ENCODE peak calls at places on chromosome 21, in four cellular contexts. G is SK-N-SH, W is HepG2, O is GM12878. X is an unnamed sample.
A peak's percentile ranks its signal among the peaks of the same experiment; 100 is the strongest.

GRCh38 chr21:32624726-32625125 is 12.5 kb upstream of the CFAP298 start:
- DNase-seq in G (no peak), W (no peak), O (no peak), X (no peak)

GRCh38 chr21:39763282-39763970 is 18.4 kb downstream of the IGSF5 start:
- DNase-seq in G (no peak), W (no peak), O (no peak), X (no peak)

GRCh38 chr21:45433301-45433700 is 28.3 kb downstream of the COL18A1 start:
- DNase-seq in G (no peak), W (no peak), O (no peak), X (no peak)

GRCh38 chr21:39110431-39110830 is 72.8 kb downstream of the PSMG1 start:
- DNase-seq in G (no peak), W (no peak), O (no peak), X (no peak)

GRCh38 chr21:37503848-37504467 is 137.4 kb downstream of the DYRK1A start:
- DNase-seq in G (no peak), W (peak; percentile 8), O (no peak), X (no peak)

GRCh38 chr21:34885636-34886553 is 163.2 kb downstream of the RUNX1 start:
- DNase-seq in G (no peak), W (peak; percentile 55), O (no peak), X (no peak)

GRCh38 chr21:35652196-35652595 is 408.1 kb downstream of the SETD4 start:
- DNase-seq in G (no peak), W (no peak), O (no peak), X (no peak)

GRCh38 chr21:41426656-41427311 is 745 bp downstream of the MX1 start:
- DNase-seq in G (peak; percentile 32), W (no peak), O (no peak), X (no peak)

GRCh38 chr21:37240978-37241377 is 26.2 kb downstream of the VPS26C start:
- DNase-seq in G (no peak), W (no peak), O (no peak), X (no peak)

GRCh38 chr21:43767980-43768867 is 7.9 kb downstream of the CSTB start:
- DNase-seq in G (no peak), W (no peak), O (no peak), X (peak; percentile 89)

GRCh38 chr21:45488839-45489479 is 53.3 kb downstream of the SLC19A1 start:
- DNase-seq in G (no peak), W (no peak), O (no peak), X (no peak)

GRCh38 chr21:44817506-44817880 is 369 bp downstream of the SUMO3 start:
- DNase-seq in G (peak; percentile 99), W (peak; percentile 27), O (no peak), X (peak; percentile 49)

GRCh38 chr21:45541221-45542039 is 810 bp downstream of the SLC19A1 start:
- DNase-seq in G (peak; percentile 95), W (no peak), O (no peak), X (peak; percentile 52)

GRCh38 chr21:34630536-34631143 is 15.7 kb upstream of the RCAN1 start:
- DNase-seq in G (peak; percentile 63), W (peak; percentile 44), O (peak; percentile 33), X (peak; percentile 41)

GRCh38 chr21:14383596-14384210 is 757 bp upstream of the HSPA13 start:
- DNase-seq in G (no peak), W (no peak), O (peak; percentile 12), X (no peak)

GRCh38 chr21:38327984-38328383 is 71.2 kb downstream of the KCNJ15 start:
- DNase-seq in G (no peak), W (no peak), O (peak; percentile 24), X (no peak)

GRCh38 chr21:42424848-42425602 is 21.3 kb downstream of the UBASH3A start:
- DNase-seq in G (no peak), W (no peak), O (no peak), X (no peak)

GRCh38 chr21:41620982-41621381 is 113.0 kb upstream of the TMPRSS2 start:
- DNase-seq in G (no peak), W (no peak), O (no peak), X (no peak)

GRCh38 chr21:38626311-38626710 is 128.0 kb upstream of the ERG start:
- DNase-seq in G (no peak), W (no peak), O (no peak), X (no peak)

GRCh38 chr21:43301424-43302355 is 125.2 kb downstream of the SIK1 start:
- DNase-seq in G (no peak), W (no peak), O (no peak), X (no peak)

GRCh38 chr21:28154121-28154520 is 838.6 kb downstream of the LTN1 start:
- DNase-seq in G (no peak), W (no peak), O (no peak), X (no peak)

GRCh38 chr21:42737969-42738590 is 84.7 kb downstream of the PDE9A start:
- DNase-seq in G (no peak), W (peak; percentile 89), O (no peak), X (no peak)

GRCh38 chr21:33864150-33864549 is 51.5 kb downstream of the ATP5PO start:
- DNase-seq in G (no peak), W (no peak), O (no peak), X (no peak)

GRCh38 chr21:46603228-46603627 is 1.7 kb downstream of the S100B start:
- DNase-seq in G (no peak), W (no peak), O (no peak), X (no peak)

GRCh38 chr21:46606427-46606813 is 1.5 kb upstream of the S100B start:
- DNase-seq in G (no peak), W (no peak), O (no peak), X (no peak)

GRCh38 chr21:46604329-46604974 is 430 bp downstream of the S100B start:
- DNase-seq in G (no peak), W (no peak), O (no peak), X (no peak)

GRCh38 chr21:46605759-46606426 is 1.0 kb upstream of the S100B start:
- DNase-seq in G (no peak), W (no peak), O (peak; percentile 32), X (no peak)

GRCh38 chr21:46604975-46605758 is at the start of gene S100B:
- DNase-seq in G (peak; percentile 86), W (no peak), O (no peak), X (no peak)
- TF ChIP-seq PBX3 in G (no peak), W (no peak), O (no peak), X (no peak)

DNA sequence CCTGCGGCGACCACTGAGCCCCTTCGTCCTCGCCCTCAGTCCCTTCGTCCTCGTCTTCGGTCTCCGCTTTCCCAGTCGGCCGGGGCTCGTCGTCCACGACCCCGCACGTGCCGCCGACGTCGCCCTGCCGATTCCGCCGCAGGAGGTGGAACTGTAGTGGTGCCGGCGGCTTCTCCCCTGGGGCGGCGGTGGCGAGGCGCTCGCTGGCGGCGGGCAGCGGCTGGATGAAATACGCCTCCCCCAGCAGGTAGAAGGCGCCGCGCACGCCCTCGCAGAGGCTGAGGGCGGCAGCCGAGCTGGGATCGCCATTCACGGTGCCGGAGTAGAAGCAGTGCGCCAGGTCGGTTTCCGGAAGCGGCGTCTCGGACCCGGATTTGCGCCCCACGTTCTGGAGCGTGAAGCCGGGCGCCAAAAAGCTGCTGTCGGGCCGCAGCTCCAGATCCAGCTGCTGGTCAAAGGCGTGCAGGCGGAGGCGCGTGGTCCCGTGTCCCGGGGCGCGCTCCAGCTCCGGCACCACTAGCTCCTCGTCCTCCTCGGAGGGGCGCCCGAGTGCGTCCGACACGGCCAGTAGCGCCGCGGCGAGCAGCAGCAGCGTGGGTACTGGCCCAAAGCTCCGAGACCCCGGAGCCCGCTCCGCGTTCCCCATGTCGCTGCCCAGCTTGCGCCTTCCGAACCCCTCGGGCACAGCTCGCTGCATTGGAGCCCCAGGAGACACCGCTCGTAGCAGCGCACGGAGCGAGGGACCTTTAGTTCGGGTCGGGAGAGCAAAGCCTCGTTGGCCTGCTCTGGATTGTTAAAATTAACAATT is 747 bp downstream of the ADAMTS1 start:
- DNase-seq in G (peak; percentile 73), W (no peak), O (no peak), X (peak; percentile 33)
- TF ChIP-seq MAX in G (peak; percentile 75), W (no peak), O (no peak), X (peak; percentile 19)

DNA sequence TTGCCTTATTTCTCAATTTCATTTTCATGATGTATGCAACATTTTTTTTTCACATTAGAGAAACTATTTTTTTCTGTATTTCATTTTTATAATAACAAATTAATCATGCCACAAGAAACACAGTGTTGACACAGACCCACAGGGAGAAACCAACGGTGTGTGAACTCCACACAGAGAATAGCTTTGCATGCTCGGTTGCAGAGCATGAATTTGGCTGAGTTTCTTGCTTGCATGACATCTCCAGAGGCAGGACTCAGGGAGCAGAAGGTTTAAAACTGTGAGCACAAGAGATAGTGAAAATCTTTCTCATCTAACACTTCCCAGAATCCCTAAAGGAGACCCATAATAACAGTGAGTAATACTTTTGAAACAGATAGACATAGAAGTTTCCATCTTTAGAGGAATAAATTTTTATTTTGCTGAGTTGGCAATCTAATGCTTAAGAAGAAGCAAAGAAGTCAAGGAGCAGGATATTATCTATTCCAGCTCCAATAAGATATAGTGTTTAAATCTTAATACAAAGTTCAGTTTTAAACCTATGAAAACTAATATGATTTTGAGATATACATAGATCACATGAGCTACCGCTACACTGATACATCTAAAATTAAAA is 890.9 kb downstream of the MRPL39 start:
- DNase-seq in G (no peak), W (no peak), O (no peak), X (no peak)
- TF ChIP-seq PBX3 in G (no peak), W (no peak), O (no peak), X (no peak)

GRCh38 chr21:16198546-16198945 is 468.8 kb downstream of the USP25 start:
- DNase-seq in G (no peak), W (no peak), O (no peak), X (no peak)
- TF ChIP-seq MAX in G (no peak), W (no peak), O (no peak), X (no peak)

DNA sequence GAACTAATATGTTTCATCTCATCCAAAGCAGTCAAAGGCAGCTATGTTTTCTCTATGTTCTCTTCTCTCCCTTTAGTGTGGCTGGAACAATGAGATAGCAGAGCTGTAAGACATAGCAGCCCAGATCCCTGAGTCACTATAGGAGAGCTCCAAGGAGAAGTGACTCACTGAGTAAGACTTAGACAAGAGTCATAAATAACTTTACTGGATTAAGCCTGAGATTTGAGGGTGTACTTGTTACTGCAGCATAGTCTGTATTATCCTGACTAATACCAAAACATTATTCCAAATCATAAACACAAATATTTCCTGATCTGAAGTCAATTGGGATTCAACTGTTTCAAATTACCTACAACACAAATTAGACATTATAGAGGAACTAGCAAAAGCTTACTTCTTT is 3.9 kb downstream of the KRTAP19-8 start:
- DNase-seq in G (no peak), W (no peak), O (no peak), X (no peak)
- TF ChIP-seq PBX3 in G (no peak), W (no peak), O (no peak), X (no peak)